ENCODE peak calls at places on chromosome 19, in eight cellular contexts. V is osteocyte; Q is mucosa of gallbladder; Y is stimulated activated CD4-positive, alpha-beta T cell treated with anti-CD3 and anti-CD28 coated beads, Interleukin-12 subunit alpha, Interleukin-12 subunit beta, amount 100 ng/mL, for 48 hours; H is left lung; D is posterior cingulate gyrus; R is NCI-H1694 treated with DMSO at 0.1 percent for 48 hours; B is iPS DF 19.7. I is an unnamed sample.

GRCh38 chr19:4970558-4971423 is 1.9 kb downstream of the KDM4B start:
- DNase-seq in B (no peak), D (peak; percentile 84), H (no peak), R (no peak), Y (no peak), Q (no peak), V (no peak), I (no peak)

GRCh38 chr19:47786566-47786965 is 8.1 kb downstream of the SELENOW start:
- DNase-seq in R (no peak), B (no peak), D (no peak), H (no peak), Y (no peak), V (no peak), Q (no peak), I (no peak)

GRCh38 chr19:17686027-17686511 is 2.1 kb downstream of the UNC13A start:
- DNase-seq in D (peak; percentile 92), H (no peak), R (no peak), B (no peak), Q (no peak), V (no peak), Y (no peak), I (no peak)

GRCh38 chr19:10431254-10431942 is 11.1 kb downstream of the PDE4A start:
- DNase-seq in Q (peak; percentile 36), D (no peak), H (peak; percentile 60), Y (no peak), R (no peak), B (no peak), V (no peak), I (peak; percentile 49)

GRCh38 chr19:10828981-10829821 is 6.8 kb downstream of the TMED1 start:
- DNase-seq in D (peak; percentile 78), Y (no peak), H (no peak), V (no peak), R (no peak), Q (no peak), B (no peak), I (peak; percentile 61)

GRCh38 chr19:10760268-10760944 is 42.5 kb downstream of the DNM2 start:
- DNase-seq in D (no peak), R (peak; percentile 71), H (no peak), V (no peak), Q (no peak), Y (peak; percentile 24), B (no peak), I (peak; percentile 83)

GRCh38 chr19:9498183-9498902 is at the start of gene ZNF560:
- DNase-seq in V (no peak), Q (no peak), Y (no peak), R (no peak), H (no peak), B (no peak), D (no peak), I (no peak)

GRCh38 chr19:36579255-36579654 is 6.2 kb upstream of the ZNF529 start:
- DNase-seq in Q (no peak), D (no peak), R (no peak), Y (no peak), H (no peak), B (no peak), V (no peak), I (no peak)

GRCh38 chr19:49333426-49334288 is 1.5 kb upstream of the CD37 start:
- DNase-seq in B (no peak), H (peak; percentile 57), Y (peak; percentile 45), D (no peak), R (no peak), Q (no peak), V (no peak), I (peak; percentile 49)

GRCh38 chr19:47447470-47448359 is 24.0 kb downstream of the SLC8A2 start:
- DNase-seq in B (peak; percentile 77), R (no peak), Y (peak; percentile 76), V (no peak), D (peak; percentile 92), Q (peak; percentile 77), H (no peak), I (peak; percentile 88)

GRCh38 chr19:48363810-48364563 is at the start of the genes SYNGR4 and TMEM143:
- DNase-seq in Y (peak; percentile 98), D (peak; percentile 100), Q (peak; percentile 99), H (peak; percentile 99), V (peak; percentile 100), B (peak; percentile 96), R (peak; percentile 99), I (peak; percentile 100)

GRCh38 chr19:43784981-43785808 is 4.4 kb upstream of the KCNN4 start:
- DNase-seq in H (peak; percentile 65), Y (no peak), Q (peak; percentile 58), D (peak; percentile 14), V (no peak), B (no peak), R (peak; percentile 44), I (peak; percentile 92)

GRCh38 chr19:46357846-46358583 is 11.1 kb downstream of the PPP5C start:
- DNase-seq in Y (no peak), R (no peak), H (no peak), Q (no peak), D (no peak), B (no peak), V (no peak), I (no peak)

GRCh38 chr19:45404557-45405434 is at the start of gene PPP1R13L:
- DNase-seq in Q (peak; percentile 86), Y (peak; percentile 54), V (peak; percentile 90), B (no peak), D (peak; percentile 92), H (peak; percentile 91), R (peak; percentile 72), I (peak; percentile 98)

GRCh38 chr19:28949027-28949426 is 263.9 kb downstream of the UQCRFS1 start:
- DNase-seq in R (no peak), V (no peak), D (no peak), H (no peak), Q (no peak), Y (no peak), B (no peak), I (no peak)

GRCh38 chr19:30666301-30666803 is 294.2 kb downstream of the ZNF536 start:
- DNase-seq in Q (peak; percentile 40), B (no peak), Y (no peak), H (no peak), R (no peak), V (peak; percentile 84), D (peak; percentile 91), I (peak; percentile 78)